ENCODE peak calls at places on chromosome 14, in seven cellular contexts. O is H9, Q is IMR-90, J is mesenchymal stem cell, N is neuronal stem cell, I is mesendoderm, K is trophoblast cell. R is an unnamed sample.

GRCh38 chr14:101046071-101046470 is 142.5 kb upstream of the RTL1 start:
- DNase-seq in I (no peak), Q (no peak), N (no peak), K (no peak), O (no peak), J (no peak), R (no peak)

GRCh38 chr14:56855891-56856461 is 45.7 kb upstream of the OTX2 start:
- DNase-seq in J (no peak), N (peak), I (peak), O (peak), Q (no peak), K (peak), R (peak)

GRCh38 chr14:90087433-90087832 is 25.6 kb downstream of the KCNK13 start:
- DNase-seq in O (no peak), N (no peak), J (peak), Q (peak), I (no peak), K (peak), R (no peak)

GRCh38 chr14:101602466-101602840 is 41.2 kb downstream of the DIO3 start:
- DNase-seq in I (no peak), J (no peak), O (no peak), N (no peak), Q (no peak), K (no peak), R (no peak)

GRCh38 chr14:35480119-35480769 is 53.7 kb upstream of the INSM2 start:
- DNase-seq in K (no peak), Q (peak), I (peak), J (peak), N (no peak), O (no peak), R (no peak)

GRCh38 chr14:100088226-100088625 is 23.0 kb downstream of the EVL start:
- DNase-seq in J (no peak), Q (no peak), N (no peak), K (no peak), O (no peak), I (no peak), R (no peak)

GRCh38 chr14:58979325-58979724 is 209.1 kb upstream of the DAAM1 start:
- DNase-seq in Q (no peak), I (no peak), K (no peak), J (no peak), N (no peak), O (no peak), R (no peak)

GRCh38 chr14:94571950-94572349 is 9.3 kb upstream of the SERPINA5 start:
- DNase-seq in Q (peak), J (no peak), N (no peak), K (no peak), O (no peak), I (no peak), R (no peak)

GRCh38 chr14:69685716-69686115 is 74.3 kb downstream of the SUSD6 start:
- DNase-seq in Q (peak), J (no peak), I (no peak), N (no peak), O (no peak), K (no peak), R (no peak)

GRCh38 chr14:30322819-30323218 is 236.1 kb upstream of the G2E3 start:
- DNase-seq in K (no peak), Q (no peak), O (no peak), N (no peak), I (no peak), J (no peak), R (no peak)
- H4K8ac ChIP-seq in K (no peak), Q (no peak), O (no peak), N (no peak), I (no peak), J (no peak), R (no peak)

GRCh38 chr14:64995291-64995690 is 8.6 kb downstream of the FNTB start:
- DNase-seq in N (no peak), O (no peak), I (no peak), Q (peak), K (peak), J (peak), R (no peak)
- H4K8ac ChIP-seq in N (no peak), O (no peak), I (no peak), Q (no peak), K (no peak), J (no peak), R (no peak)

DNA sequence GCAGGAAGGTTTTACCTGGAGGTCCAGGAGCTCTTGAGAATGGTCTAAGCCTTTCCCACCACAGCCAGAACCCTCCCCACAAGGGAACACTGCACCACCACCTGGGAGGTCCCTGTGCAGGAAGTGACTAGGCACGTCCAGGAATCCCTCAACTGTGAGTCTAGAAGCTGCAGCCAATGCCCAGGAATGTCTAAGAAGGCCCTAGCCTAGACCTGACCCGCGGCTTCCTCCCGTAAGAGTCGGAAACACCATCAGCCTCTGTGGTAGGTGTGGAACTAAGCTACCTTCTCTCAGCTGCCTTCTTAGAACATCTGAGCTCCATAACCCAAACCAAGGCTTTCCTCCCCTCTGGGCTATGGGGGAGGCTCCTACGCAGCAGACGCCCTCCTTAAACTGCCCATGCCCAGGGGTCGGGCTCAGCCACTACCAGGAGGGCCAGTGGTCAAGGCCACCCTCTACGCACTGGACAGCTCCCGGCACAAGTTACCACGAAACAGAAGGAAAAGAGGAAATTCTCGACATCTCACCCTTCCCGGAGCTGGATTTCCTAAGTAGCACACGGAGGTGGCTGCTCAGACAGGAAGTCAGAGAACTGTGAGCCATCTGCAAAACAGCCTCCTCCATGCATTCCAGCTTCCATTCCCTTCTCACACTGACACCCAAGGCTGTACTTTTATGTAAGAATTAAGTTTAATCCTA is 25.5 kb downstream of the ZFYVE21 start:
- DNase-seq in N (no peak), I (peak), O (no peak), J (peak), Q (peak), K (peak), R (no peak)
- H4K8ac ChIP-seq in N (no peak), I (no peak), O (no peak), J (no peak), Q (no peak), K (no peak), R (peak)

GRCh38 chr14:72555609-72556000 is 338.3 kb downstream of the DPF3 start:
- DNase-seq in O (no peak), N (no peak), Q (no peak), J (no peak), I (no peak), K (peak), R (no peak)
- H4K8ac ChIP-seq in O (no peak), N (no peak), Q (no peak), J (peak), I (no peak), K (no peak), R (no peak)

GRCh38 chr14:50768693-50769092 is 62.3 kb downstream of the NIN start:
- DNase-seq in N (no peak), J (peak), K (no peak), O (no peak), I (no peak), Q (peak), R (no peak)
- H4K8ac ChIP-seq in N (no peak), J (no peak), K (no peak), O (no peak), I (no peak), Q (no peak), R (no peak)

R was measured in H1.